ENCODE peak calls at places on chromosomes 2 and 18, in five cellular contexts. X, L, D, U and R are unnamed samples.

GRCh38 chr2:37349376-37349775 is 4.9 kb downstream of the QPCT start:
- DNase-seq in X (no peak), L (no peak), D (no peak), U (no peak), R (peak; percentile 92)

GRCh38 chr2:240640939-240641338 is 15.7 kb downstream of the GPR35 start:
- DNase-seq in X (peak; percentile 57), L (peak; percentile 46), D (no peak), U (no peak), R (no peak)

GRCh38 chr2:216083464-216084279 is 2.0 kb downstream of the TMEM169 start:
- DNase-seq in X (peak; percentile 42), L (peak; percentile 30), D (no peak), U (no peak), R (no peak)

GRCh38 chr2:217086038-217086522 is 226.2 kb upstream of the TNP1 start:
- DNase-seq in X (no peak), L (peak; percentile 54), D (no peak), U (no peak), R (no peak)

GRCh38 chr18:8469793-8470192 is 139.4 kb upstream of the RAB12 start:
- DNase-seq in X (no peak), L (no peak), D (no peak), U (no peak), R (no peak)

GRCh38 chr2:238860966-238861730 is 13.3 kb downstream of the TWIST2 start:
- DNase-seq in X (no peak), L (no peak), D (no peak), U (no peak), R (no peak)

GRCh38 chr2:211114826-211115450 is 558.5 kb downstream of the CPS1 start:
- DNase-seq in X (no peak), L (no peak), D (peak; percentile 84), U (no peak), R (no peak)

GRCh38 chr18:46677609-46678470 is 20.8 kb upstream of the LOXHD1 start:
- DNase-seq in X (peak; percentile 18), L (no peak), D (no peak), U (no peak), R (no peak)

GRCh38 chr2:132400169-132400900 is 16.3 kb upstream of the GPR39 start:
- DNase-seq in X (no peak), L (no peak), D (no peak), U (no peak), R (no peak)

GRCh38 chr2:127638361-127639110 is 7.4 kb upstream of the GPR17 start:
- DNase-seq in X (no peak), L (no peak), D (no peak), U (no peak), R (no peak)

GRCh38 chr2:1653137-1653789 is 91.1 kb downstream of the PXDN start:
- DNase-seq in X (no peak), L (no peak), D (peak; percentile 75), U (peak; percentile 22), R (no peak)

GRCh38 chr2:144481109-144481508 is 38.8 kb downstream of the ZEB2 start:
- DNase-seq in X (no peak), L (no peak), D (no peak), U (no peak), R (no peak)

GRCh38 chr2:130393318-130393910 is 37.6 kb downstream of the PTPN18 start:
- DNase-seq in X (peak; percentile 57), L (no peak), D (no peak), U (peak; percentile 8), R (peak; percentile 34)

GRCh38 chr2:128736689-128737545 is 418.2 kb upstream of the HS6ST1 start:
- DNase-seq in X (peak; percentile 78), L (peak; percentile 76), D (no peak), U (peak; percentile 82), R (peak; percentile 54)

GRCh38 chr18:13003466-13003896 is 12.3 kb downstream of the CEP192 start:
- DNase-seq in X (peak; percentile 41), L (peak; percentile 44), D (no peak), U (peak; percentile 27), R (peak; percentile 21)

GRCh38 chr2:121293450-121294325 is 8.7 kb upstream of the TFCP2L1 start:
- DNase-seq in X (no peak), L (no peak), D (no peak), U (peak; percentile 87), R (no peak)

GRCh38 chr2:219997341-219997851 is 370.0 kb downstream of the SLC4A3 start:
- DNase-seq in X (peak; percentile 25), L (peak; percentile 35), D (peak; percentile 1), U (no peak), R (no peak)

GRCh38 chr18:36179562-36180334 is 7.5 kb upstream of the MOCOS start:
- DNase-seq in X (no peak), L (no peak), D (no peak), U (peak; percentile 84), R (no peak)

GRCh38 chr18:64966667-64967066 is 784.1 kb upstream of the CDH7 start:
- DNase-seq in X (no peak), L (no peak), D (peak; percentile 84), U (no peak), R (peak; percentile 16)

GRCh38 chr2:22850310-22850709 is 534.7 kb upstream of the KLHL29 start:
- DNase-seq in X (no peak), L (no peak), D (no peak), U (no peak), R (no peak)